ENCODE peak calls at places on chromosomes 12 and 14, in four cellular contexts. V, Y, U and I are unnamed samples.

GRCh38 chr12:26319511-26319910 is 124.1 kb downstream of the SSPN start:
- DNase-seq in V (peak; percentile 77), Y (peak; percentile 69), U (peak; percentile 54), I (no peak)

GRCh38 chr12:79782197-79782890 is 91.6 kb upstream of the PAWR start:
- DNase-seq in V (no peak), Y (no peak), U (no peak), I (no peak)

GRCh38 chr12:96399081-96399918 is 939 bp downstream of the CDK17 start:
- DNase-seq in V (peak; percentile 52), Y (no peak), U (peak; percentile 76), I (peak; percentile 77)

GRCh38 chr12:122891661-122892525 is 4.0 kb downstream of the VPS37B start:
- DNase-seq in V (peak; percentile 88), Y (peak; percentile 75), U (no peak), I (peak; percentile 35)

GRCh38 chr12:123267991-123268843 is 3.4 kb downstream of the CDK2AP1 start:
- DNase-seq in V (no peak), Y (no peak), U (peak; percentile 20), I (no peak)

GRCh38 chr12:3218150-3218845 is 141.1 kb downstream of the TSPAN9 start:
- DNase-seq in V (no peak), Y (no peak), U (peak; percentile 70), I (peak; percentile 80)

GRCh38 chr14:56195727-56196126 is 77.5 kb downstream of the PELI2 start:
- DNase-seq in V (peak; percentile 61), Y (no peak), U (no peak), I (no peak)

GRCh38 chr12:46773537-46773936 is 52.3 kb downstream of the SLC38A4 start:
- DNase-seq in V (no peak), Y (no peak), U (no peak), I (no peak)

GRCh38 chr12:55743967-55744931 is 1.3 kb downstream of the GDF11 start:
- DNase-seq in V (no peak), Y (no peak), U (peak; percentile 30), I (no peak)

GRCh38 chr12:27794818-27795584 is 15.0 kb upstream of the MANSC4 start:
- DNase-seq in V (no peak), Y (no peak), U (no peak), I (no peak)

GRCh38 chr14:57833304-57833703 is 32.6 kb downstream of the SLC35F4 start:
- DNase-seq in V (peak; percentile 100), Y (peak; percentile 65), U (peak; percentile 25), I (peak; percentile 87)

GRCh38 chr12:52267699-52268098 is 6.7 kb upstream of the KRT86 start:
- DNase-seq in V (no peak), Y (no peak), U (no peak), I (no peak)

GRCh38 chr12:49297695-49298060 is 2.7 kb downstream of the PRPH start:
- DNase-seq in V (no peak), Y (no peak), U (no peak), I (no peak)

GRCh38 chr12:49294804-49295086 is 202 bp upstream of the PRPH start:
- DNase-seq in V (no peak), Y (no peak), U (no peak), I (no peak)

GRCh38 chr12:49295087-49296001 is at the start of gene PRPH:
- DNase-seq in V (no peak), Y (no peak), U (no peak), I (no peak)

GRCh38 chr12:49296836-49297694 is 2.1 kb downstream of the PRPH start:
- DNase-seq in V (peak; percentile 79), Y (peak; percentile 38), U (peak; percentile 59), I (no peak)

GRCh38 chr12:49296034-49296835 is 1.3 kb downstream of the PRPH start:
- DNase-seq in V (peak; percentile 64), Y (no peak), U (peak; percentile 63), I (no peak)
- TF ChIP-seq EZH2 in V (no peak), Y (no peak), U (no peak), I (no peak)

GRCh38 chr14:64178814-64179213 is 115.4 kb downstream of the ESR2 start:
- DNase-seq in V (peak; percentile 12), Y (no peak), U (no peak), I (no peak)

GRCh38 chr14:64170190-64170589 is 124.0 kb downstream of the ESR2 start:
- DNase-seq in V (no peak), Y (no peak), U (no peak), I (no peak)

GRCh38 chr14:64176330-64176729 is 117.8 kb downstream of the ESR2 start:
- DNase-seq in V (no peak), Y (no peak), U (no peak), I (no peak)

GRCh38 chr14:64174922-64175782 is 119.0 kb downstream of the ESR2 start:
- DNase-seq in V (no peak), Y (no peak), U (no peak), I (no peak)
- H3K27ac ChIP-seq in V (no peak overlapping the region), Y (no peak overlapping the region), U (no peak overlapping the region), I (no peak overlapping the region)

GRCh38 chr14:77498120-77498979 is at the start of gene ISM2:
- DNase-seq in V (peak; percentile 44), Y (no peak), U (peak; percentile 69), I (peak; percentile 57)
- TF ChIP-seq EZH2 in V (no peak), Y (no peak), U (peak; percentile 53), I (no peak)

GRCh38 chr14:50333010-50333409 is 20.9 kb downstream of the DMAC2L start:
- DNase-seq in V (peak; percentile 70), Y (peak; percentile 95), U (no peak), I (no peak)
- H3K27ac ChIP-seq in V (no peak overlapping the region), Y (peak overlapping the region; percentile 62), U (no peak overlapping the region), I (no peak overlapping the region)

GRCh38 chr14:89176090-89176757 is 240.8 kb downstream of the FOXN3 start:
- DNase-seq in V (no peak), Y (no peak), U (peak; percentile 43), I (no peak)

GRCh38 chr14:89166650-89167049 is 250.4 kb downstream of the FOXN3 start:
- DNase-seq in V (no peak), Y (no peak), U (no peak), I (no peak)

GRCh38 chr14:89167705-89168104 is 249.3 kb downstream of the FOXN3 start:
- DNase-seq in V (no peak), Y (no peak), U (no peak), I (no peak)

GRCh38 chr14:89171628-89172027 is 245.4 kb downstream of the FOXN3 start:
- DNase-seq in V (no peak), Y (no peak), U (no peak), I (no peak)

GRCh38 chr14:89171168-89171567 is 245.9 kb downstream of the FOXN3 start:
- DNase-seq in V (no peak), Y (no peak), U (no peak), I (no peak)
- TF ChIP-seq EZH2 in V (no peak), Y (no peak), U (no peak), I (no peak)

GRCh38 chr12:65707051-65707450 is 117.2 kb upstream of the HMGA2 start:
- DNase-seq in V (no peak), Y (no peak), U (no peak), I (no peak)
- H3K27ac ChIP-seq in V (no peak overlapping the region), Y (no peak overlapping the region), U (no peak overlapping the region), I (no peak overlapping the region)

GRCh38 chr14:91722386-91722785 is 9.5 kb downstream of the CATSPERB start:
- DNase-seq in V (no peak), Y (no peak), U (no peak), I (no peak)

GRCh38 chr14:91714805-91715204 is 17.1 kb downstream of the CATSPERB start:
- DNase-seq in V (no peak), Y (no peak), U (no peak), I (no peak)

GRCh38 chr14:91719839-91720238 is 12.0 kb downstream of the CATSPERB start:
- DNase-seq in V (no peak), Y (no peak), U (no peak), I (no peak)

GRCh38 chr14:91716999-91717398 is 14.9 kb downstream of the CATSPERB start:
- DNase-seq in V (no peak), Y (no peak), U (no peak), I (no peak)
- TF ChIP-seq EZH2 in V (no peak), Y (no peak), U (no peak), I (no peak)

GRCh38 chr14:68888883-68889282 is 90.2 kb downstream of the ACTN1 start:
- DNase-seq in V (no peak), Y (no peak), U (no peak), I (no peak)
- H3K27ac ChIP-seq in V (no peak overlapping the region), Y (no peak overlapping the region), U (no peak overlapping the region), I (no peak overlapping the region)

DNA sequence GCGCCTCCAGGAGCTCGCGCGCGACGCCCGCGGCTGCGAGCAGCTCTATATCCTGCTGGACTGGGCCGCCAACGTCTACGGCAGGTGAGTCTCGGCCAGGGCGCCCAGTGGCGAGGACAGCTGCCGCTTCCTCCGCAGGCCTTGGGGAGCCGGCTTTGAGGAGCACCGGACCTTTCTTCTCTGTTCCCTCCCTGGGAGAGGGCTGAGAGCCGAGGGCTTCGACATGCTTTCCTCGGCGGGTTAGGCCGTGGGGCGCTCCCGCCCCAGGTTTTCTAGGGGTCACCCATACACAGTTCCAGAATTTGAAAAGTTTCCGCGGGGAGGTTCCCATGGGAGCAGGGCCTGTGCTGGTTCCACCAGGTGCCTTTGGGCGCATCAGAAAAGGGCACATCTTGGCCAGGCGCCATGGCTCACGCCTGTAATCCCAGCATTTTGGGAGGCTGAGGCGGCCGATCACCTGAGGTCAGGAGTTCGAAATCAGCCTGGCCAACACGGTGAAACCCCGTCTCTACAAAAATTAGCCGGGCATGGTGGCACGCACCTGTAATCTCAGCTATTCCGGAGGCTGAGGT is 8.2 kb downstream of the EXOC3L4 start:
- DNase-seq in V (no peak), Y (no peak), U (no peak), I (no peak)
- TF ChIP-seq EZH2 in V (no peak), Y (no peak), U (no peak), I (peak; percentile 35)